ENCODE peak calls at places on chromosome 14, in five cellular contexts. H is retinal pigment epithelial cell; F is CD8-positive, alpha-beta T cell; R is uterus; W is mucosa of descending colon. C is an unnamed sample.

GRCh38 chr14:76929927-76930326 is 98.6 kb downstream of the IRF2BPL start:
- DNase-seq in R (no peak), F (peak), H (no peak), W (no peak), C (peak)

GRCh38 chr14:60760209-60760608 is 25.6 kb downstream of the MNAT1 start:
- DNase-seq in H (no peak), R (no peak), W (no peak), F (no peak), C (no peak)

GRCh38 chr14:24299255-24300191 is at the start of the genes DHRS1 and NOP9:
- DNase-seq in R (peak), F (peak), W (peak), H (peak), C (peak)

GRCh38 chr14:81323621-81324400 is 76.3 kb downstream of the STON2 start:
- DNase-seq in R (no peak), H (peak), W (peak), F (no peak), C (no peak)

GRCh38 chr14:82029038-82029437 is 495.4 kb upstream of the SEL1L start:
- DNase-seq in H (no peak), W (no peak), R (no peak), F (no peak), C (no peak)

GRCh38 chr14:32366995-32367394 is 37.9 kb downstream of the AKAP6 start:
- DNase-seq in W (no peak), H (no peak), R (no peak), F (no peak), C (no peak)

GRCh38 chr14:68781161-68782021 is 11.5 kb downstream of the ZFP36L1 start:
- DNase-seq in R (peak), F (peak), H (peak), W (peak), C (no peak)

GRCh38 chr14:58776516-58776915 is 138.8 kb downstream of the DACT1 start:
- DNase-seq in H (no peak), R (no peak), W (no peak), F (no peak), C (no peak)

GRCh38 chr14:49240383-49240782 is 345.8 kb downstream of the RPS29 start:
- DNase-seq in R (no peak), H (no peak), F (no peak), W (no peak), C (no peak)

GRCh38 chr14:51430079-51430478 is 190.0 kb downstream of the TMX1 start:
- DNase-seq in H (no peak), F (no peak), R (no peak), W (no peak), C (no peak)

GRCh38 chr14:50362791-50363733 is 33.6 kb downstream of the CDKL1 start:
- DNase-seq in R (no peak), W (no peak), H (no peak), F (peak), C (no peak)

GRCh38 chr14:76918176-76918750 is 92.1 kb downstream of the LRRC74A start:
- DNase-seq in F (no peak), W (peak), R (peak), H (peak), C (peak)

GRCh38 chr14:51386983-51387730 is 147.1 kb downstream of the TMX1 start:
- DNase-seq in R (no peak), W (no peak), H (no peak), F (no peak), C (no peak)

GRCh38 chr14:22549304-22549962 is 39.6 kb downstream of the DAD1 start:
- DNase-seq in H (no peak), F (no peak), R (no peak), W (no peak), C (no peak)

GRCh38 chr14:101235042-101235871 is 326.0 kb upstream of the DIO3 start:
- DNase-seq in H (no peak), W (no peak), R (peak), F (no peak), C (no peak)

GRCh38 chr14:51554953-51555352 is 96.8 kb upstream of the FRMD6 start:
- DNase-seq in H (no peak), R (no peak), F (no peak), W (no peak), C (no peak)

GRCh38 chr14:21039059-21039422 is 3.1 kb upstream of the RNASE7 start:
- DNase-seq in H (no peak), F (no peak), W (peak), R (peak), C (no peak)

GRCh38 chr14:34231626-34232025 is 230.4 kb downstream of the SPTSSA start:
- DNase-seq in R (peak), F (no peak), H (no peak), W (peak), C (no peak)

GRCh38 chr14:101119830-101120571 is 216.5 kb upstream of the RTL1 start:
- DNase-seq in W (peak), F (peak), H (no peak), R (peak), C (no peak)

GRCh38 chr14:93175492-93175891 is 9.2 kb downstream of the MOAP1 start:
- DNase-seq in R (no peak), W (no peak), H (no peak), F (no peak), C (no peak)

GRCh38 chr14:99239661-99240092 is 32.3 kb downstream of the BCL11B start:
- DNase-seq in W (no peak), H (no peak), R (no peak), F (no peak), C (no peak)

GRCh38 chr14:71629765-71630502 is 302.3 kb upstream of the RGS6 start:
- DNase-seq in W (no peak), F (no peak), R (no peak), H (no peak), C (no peak)

GRCh38 chr14:33692762-33693161 is 258.1 kb downstream of the EGLN3 start:
- DNase-seq in H (peak), F (no peak), W (no peak), R (no peak), C (no peak)

GRCh38 chr14:68965261-68965761 is 13.8 kb downstream of the ACTN1 start:
- DNase-seq in W (no peak), R (no peak), H (no peak), F (no peak), C (no peak)

GRCh38 chr14:68792022-68792829 is 641 bp downstream of the ZFP36L1 start:
- DNase-seq in H (no peak), W (no peak), F (peak), R (peak), C (peak)

GRCh38 chr14:56709201-56709600 is 101.1 kb downstream of the OTX2 start:
- DNase-seq in F (no peak), W (no peak), R (no peak), H (no peak), C (no peak)

GRCh38 chr14:104226421-104227385 is 88.3 kb downstream of the KIF26A start:
- DNase-seq in F (no peak), R (no peak), H (no peak), W (peak), C (peak)

GRCh38 chr14:102917469-102918211 is 4.8 kb upstream of the AMN start:
- DNase-seq in F (peak), R (no peak), H (no peak), W (peak), C (peak)

GRCh38 chr14:36515896-36516718 is 3.9 kb downstream of the NKX2-1 start:
- DNase-seq in R (no peak), W (no peak), F (no peak), H (no peak), C (no peak)

GRCh38 chr14:21041676-21042433 is at the start of gene RNASE7:
- DNase-seq in H (no peak), R (no peak), F (no peak), W (no peak), C (peak)

GRCh38 chr14:34489324-34489723 is 27.3 kb upstream of the SPTSSA start:
- DNase-seq in H (no peak), F (no peak), W (no peak), R (no peak), C (no peak)

GRCh38 chr14:26370118-26370517 is 227.7 kb downstream of the NOVA1 start:
- DNase-seq in F (no peak), R (no peak), W (no peak), H (peak), C (no peak)

GRCh38 chr14:68217891-68218290 is 398.3 kb downstream of the RAD51B start:
- DNase-seq in H (no peak), W (no peak), F (no peak), R (no peak), C (no peak)

GRCh38 chr14:105028251-105028927 is 7.5 kb upstream of the CDCA4 start:
- DNase-seq in H (peak), F (no peak), W (no peak), R (no peak), C (no peak)

GRCh38 chr14:22438742-22439141 is 150.3 kb downstream of the DAD1 start:
- DNase-seq in R (no peak), W (no peak), H (no peak), F (no peak), C (no peak)

GRCh38 chr14:59455411-59455810 is 9.8 kb downstream of the GPR135 start:
- DNase-seq in H (no peak), F (no peak), R (no peak), W (no peak), C (no peak)

GRCh38 chr14:38387821-38388220 is 131.9 kb upstream of the CLEC14A start:
- DNase-seq in R (no peak), W (no peak), H (no peak), F (no peak), C (no peak)

GRCh38 chr14:92553456-92553855 is 39.9 kb downstream of the RIN3 start:
- DNase-seq in W (no peak), H (no peak), R (peak), F (no peak), C (no peak)

GRCh38 chr14:99537399-99537798 is 56.2 kb downstream of the CCNK start:
- DNase-seq in F (no peak), R (peak), H (peak), W (no peak), C (no peak)

DNA sequence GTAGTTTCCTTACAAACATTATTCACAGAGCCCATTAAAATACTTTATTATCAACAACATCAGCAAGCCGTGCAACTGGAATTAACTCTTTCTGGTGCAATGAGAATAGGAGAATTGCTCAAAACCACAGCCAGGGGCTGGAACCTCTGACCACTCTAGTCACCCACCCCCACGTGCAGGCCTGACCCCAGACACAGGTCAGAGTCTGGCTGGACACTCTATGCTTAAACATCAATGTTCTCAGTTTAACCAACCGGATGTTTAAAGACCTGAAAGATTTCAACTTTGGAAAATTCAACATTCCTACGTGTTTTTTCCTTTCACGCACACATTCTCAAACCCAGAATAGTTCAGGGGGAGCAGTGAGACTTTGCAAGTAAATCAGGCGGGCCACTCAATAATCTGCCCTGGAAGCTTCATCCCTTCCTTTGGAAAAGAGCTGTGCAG is 65.1 kb downstream of the FOXN3 start:
- DNase-seq in F (no peak), R (peak), H (no peak), W (no peak), C (no peak)
- TF ChIP-seq CTCF in F (no peak), R (no peak), H (no peak), W (no peak), C (no peak)

GRCh38 chr14:53954551-53955233 is 1.9 kb downstream of the BMP4 start:
- DNase-seq in W (no peak), R (peak), H (no peak), F (no peak), C (no peak)
- TF ChIP-seq CTCF in W (no peak), R (no peak), H (no peak), F (no peak), C (no peak)

GRCh38 chr14:73591690-73592448 is at the start of gene ACOT4:
- DNase-seq in W (peak), R (no peak), H (no peak), F (peak), C (no peak)
- TF ChIP-seq CTCF in W (peak), R (no peak), H (peak), F (no peak), C (no peak)

GRCh38 chr14:31287294-31287972 is 79.8 kb upstream of the HECTD1 start:
- DNase-seq in W (no peak), H (no peak), F (no peak), R (no peak), C (no peak)

GRCh38 chr14:31283153-31283552 is 75.6 kb upstream of the HECTD1 start:
- DNase-seq in R (no peak), F (no peak), H (no peak), W (no peak), C (no peak)

GRCh38 chr14:31283568-31284252 is 76.1 kb upstream of the HECTD1 start:
- DNase-seq in H (peak), W (no peak), R (no peak), F (no peak), C (no peak)

GRCh38 chr14:31291210-31291609 is 83.6 kb upstream of the HECTD1 start:
- DNase-seq in R (no peak), H (no peak), W (no peak), F (no peak), C (no peak)

GRCh38 chr14:31286456-31287293 is 79.1 kb upstream of the HECTD1 start:
- DNase-seq in W (no peak), R (no peak), F (no peak), H (no peak), C (no peak)
- TF ChIP-seq CTCF in W (peak), R (no peak), F (no peak), H (peak), C (peak)

DNA sequence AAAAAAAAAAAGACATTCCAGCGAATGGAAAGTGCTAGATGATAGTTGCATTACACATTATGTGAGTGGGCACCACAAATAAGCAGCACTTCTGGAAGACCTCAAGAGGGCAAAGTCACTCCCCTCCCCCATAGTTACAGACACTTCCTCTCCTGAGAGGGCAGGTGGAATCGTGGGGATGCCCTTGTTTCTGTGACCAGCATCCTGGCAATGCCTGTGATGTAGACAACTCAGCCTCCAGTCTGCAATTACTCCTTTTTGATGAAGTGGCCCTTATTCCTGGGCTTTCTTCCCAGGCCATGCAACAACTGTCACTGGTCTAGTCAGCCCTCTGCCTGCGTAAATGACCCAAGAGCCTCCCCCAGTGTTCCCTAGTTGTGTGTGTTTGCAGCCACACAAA is 104.8 kb downstream of the VRK1 start:
- DNase-seq in H (no peak), R (no peak), W (no peak), F (no peak), C (no peak)
- TF ChIP-seq CTCF in H (no peak), R (no peak), W (no peak), F (no peak), C (no peak)

GRCh38 chr14:64772394-64772950 is 68.2 kb downstream of the PLEKHG3 start:
- DNase-seq in W (no peak), F (no peak), H (no peak), R (no peak), C (no peak)
- TF ChIP-seq CTCF in W (no peak), F (no peak), H (peak), R (no peak), C (no peak)

DNA sequence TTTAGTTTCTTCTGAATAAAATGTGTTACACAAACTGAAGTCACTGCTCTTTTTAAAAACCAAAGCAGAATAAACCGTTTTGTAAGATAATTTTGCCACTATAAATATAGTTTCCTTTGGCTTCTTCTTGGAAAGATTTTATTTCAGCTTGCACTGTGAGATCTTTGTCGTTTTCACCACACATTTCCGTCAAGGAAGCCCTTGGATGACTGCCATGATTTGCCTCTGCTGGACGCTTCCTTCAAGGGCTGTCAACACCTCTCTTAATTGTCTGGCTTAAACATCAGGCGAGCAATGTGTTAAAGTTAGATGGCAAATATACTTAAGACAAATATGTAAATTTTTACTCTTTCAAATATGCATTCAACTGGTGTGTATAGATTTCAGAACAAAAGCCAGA is 624.1 kb downstream of the DIO2 start:
- DNase-seq in H (no peak), W (no peak), F (no peak), R (no peak), C (no peak)
- TF ChIP-seq CTCF in H (no peak), W (no peak), F (no peak), R (no peak), C (no peak)

GRCh38 chr14:95362180-95362494 is 42.4 kb upstream of the CLMN start:
- DNase-seq in W (no peak), F (no peak), H (no peak), R (no peak), C (no peak)

GRCh38 chr14:95360828-95361227 is 41.1 kb upstream of the CLMN start:
- DNase-seq in R (no peak), F (no peak), H (no peak), W (no peak), C (no peak)

GRCh38 chr14:95359974-95360826 is 40.5 kb upstream of the CLMN start:
- DNase-seq in R (no peak), F (no peak), H (no peak), W (no peak), C (no peak)

GRCh38 chr14:95363468-95363954 is 43.8 kb upstream of the CLMN start:
- DNase-seq in W (no peak), R (no peak), H (no peak), F (no peak), C (no peak)

DNA sequence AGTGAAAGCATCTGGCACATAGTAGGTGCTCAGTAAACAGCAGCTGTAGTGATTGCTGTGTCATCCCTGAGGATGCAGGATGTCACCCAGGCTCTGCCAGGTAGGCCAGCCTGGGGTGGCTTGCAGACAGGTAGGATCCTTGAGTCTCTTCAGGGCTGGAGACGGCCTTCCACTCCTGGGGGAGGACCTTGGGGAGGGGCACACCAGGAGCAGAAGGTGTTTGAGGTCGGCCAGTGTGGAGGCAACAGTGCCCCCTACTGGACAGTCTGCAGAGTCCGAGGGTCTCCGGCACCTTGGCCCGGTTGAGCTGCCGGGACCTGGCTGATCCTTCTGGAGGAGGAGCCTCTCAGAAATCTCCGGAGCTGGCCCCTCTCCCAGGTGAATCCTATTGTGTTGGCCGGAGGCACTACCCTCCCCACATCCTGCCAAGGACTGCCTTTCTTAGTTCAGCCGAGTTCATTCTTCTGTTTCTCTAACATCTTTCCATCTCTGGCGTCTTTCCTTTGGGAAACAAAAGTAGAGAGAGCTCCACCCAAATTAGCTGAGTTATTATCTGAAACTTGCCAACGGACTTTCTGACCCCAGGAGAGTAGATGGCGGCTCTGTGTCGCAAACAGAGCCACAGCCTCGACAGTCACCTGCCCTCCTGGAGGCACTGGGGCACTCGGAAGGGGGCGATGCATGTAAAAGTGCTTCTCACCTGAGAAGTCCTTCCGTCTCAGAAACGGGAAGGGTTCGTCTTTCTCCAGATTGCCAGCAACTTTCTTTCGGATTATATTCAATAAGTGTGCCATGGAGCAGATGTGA is 41.9 kb upstream of the CLMN start:
- DNase-seq in F (peak), H (no peak), R (peak), W (peak), C (peak)
- TF ChIP-seq CTCF in F (peak), H (peak), R (no peak), W (peak), C (peak)

C was measured in CD14-positive monocyte.